ENCODE peak calls at places on chromosomes 11 and 22, in nine cellular contexts. J, X, C, T, L, P, G, V and Q are unnamed samples.

GRCh38 chr11:6248248-6248647 is 9.4 kb downstream of the CNGA4 start:
- DNase-seq in X (no peak), P (no peak), G (no peak), L (no peak), J (no peak), T (no peak), C (no peak), V (no peak), Q (no peak)

GRCh38 chr11:123754101-123754568 is at the start of gene OR6X1:
- DNase-seq in T (no peak), X (no peak), L (no peak), P (no peak), V (no peak), J (no peak), G (no peak), C (no peak), Q (no peak)

GRCh38 chr11:61080526-61080925 is 21.8 kb upstream of the CD5 start:
- DNase-seq in G (no peak), C (peak), X (no peak), L (no peak), J (no peak), V (no peak), T (no peak), P (no peak), Q (peak)

GRCh38 chr11:47220401-47220821 is 5.6 kb downstream of the DDB2 start:
- DNase-seq in V (no peak), X (no peak), T (no peak), P (peak), C (no peak), J (no peak), G (no peak), L (no peak), Q (no peak)

GRCh38 chr11:118527109-118527508 is at the start of gene TTC36:
- DNase-seq in V (no peak), T (no peak), L (no peak), G (no peak), J (no peak), X (no peak), P (no peak), C (peak), Q (no peak)

GRCh38 chr11:2118674-2119073 is 20.5 kb downstream of the IGF2 start:
- DNase-seq in V (no peak), L (no peak), J (no peak), G (no peak), T (no peak), P (peak), C (no peak), X (no peak), Q (no peak)

GRCh38 chr22:48948575-48949170 is 879.0 kb downstream of the BRD1 start:
- DNase-seq in G (peak), L (no peak), P (no peak), X (no peak), C (no peak), J (no peak), T (no peak), V (no peak), Q (no peak)

GRCh38 chr11:101576536-101576935 is 7.3 kb downstream of the TRPC6 start:
- DNase-seq in P (no peak), T (no peak), G (no peak), V (no peak), J (no peak), C (no peak), X (no peak), L (no peak), Q (no peak)

GRCh38 chr11:82775736-82776346 is 42.2 kb upstream of the FAM181B start:
- DNase-seq in P (peak), G (no peak), T (no peak), X (peak), V (no peak), C (peak), L (peak), J (no peak), Q (peak)